ENCODE peak calls at places on chromosomes 1 and 21, in nine cellular contexts. One of them, this sample, is unnamed.
A peak's percentile ranks its signal among the peaks of the same experiment; 100 is the strongest.

GRCh38 chr1:234369784-234370183 is 3.5 kb upstream of the COA6 start:
- DNase-seq in OCI-LY7: no peak
- DNase-seq in HCT116: no peak
- DNase-seq in hepatocyte: no peak
- DNase-seq in GM23338: no peak
- DNase-seq in PC-3: peak; percentile 68
- DNase-seq in GM23248: peak; percentile 19
- DNase-seq in neural progenitor cell: no peak
- DNase-seq in SK-N-SH: no peak
- DNase-seq in this sample: no peak

GRCh38 chr1:193634470-193634869 is 448.1 kb upstream of the B3GALT2 start:
- DNase-seq in PC-3: no peak
- DNase-seq in OCI-LY7: no peak
- DNase-seq in HCT116: no peak
- DNase-seq in hepatocyte: no peak
- DNase-seq in GM23248: peak; percentile 2
- DNase-seq in GM23338: no peak
- DNase-seq in SK-N-SH: no peak
- DNase-seq in neural progenitor cell: no peak
- DNase-seq in this sample: no peak

GRCh38 chr1:58724483-58724882 is 24.6 kb upstream of the MYSM1 start:
- DNase-seq in hepatocyte: no peak
- DNase-seq in GM23248: no peak
- DNase-seq in GM23338: no peak
- DNase-seq in OCI-LY7: peak; percentile 74
- DNase-seq in HCT116: no peak
- DNase-seq in neural progenitor cell: no peak
- DNase-seq in SK-N-SH: no peak
- DNase-seq in PC-3: no peak
- DNase-seq in this sample: peak; percentile 30

GRCh38 chr1:201137579-201138310 is 10.8 kb upstream of the ASCL5 start:
- DNase-seq in neural progenitor cell: no peak
- DNase-seq in GM23248: peak; percentile 97
- DNase-seq in HCT116: no peak
- DNase-seq in SK-N-SH: no peak
- DNase-seq in OCI-LY7: no peak
- DNase-seq in GM23338: no peak
- DNase-seq in PC-3: peak; percentile 96
- DNase-seq in hepatocyte: peak; percentile 69
- DNase-seq in this sample: no peak

GRCh38 chr21:46183910-46184624 is at the start of gene SPATC1L:
- DNase-seq in neural progenitor cell: peak; percentile 86
- DNase-seq in OCI-LY7: peak; percentile 46
- DNase-seq in HCT116: no peak
- DNase-seq in GM23338: peak; percentile 76
- DNase-seq in SK-N-SH: peak; percentile 82
- DNase-seq in GM23248: peak; percentile 80
- DNase-seq in hepatocyte: peak; percentile 81
- DNase-seq in PC-3: peak; percentile 63
- DNase-seq in this sample: peak; percentile 73

GRCh38 chr1:37691497-37692077 is 729 bp upstream of the CDCA8 start:
- DNase-seq in GM23338: peak; percentile 41
- DNase-seq in GM23248: peak; percentile 86
- DNase-seq in SK-N-SH: peak; percentile 50
- DNase-seq in hepatocyte: peak; percentile 77
- DNase-seq in PC-3: peak; percentile 60
- DNase-seq in neural progenitor cell: peak; percentile 49
- DNase-seq in OCI-LY7: peak; percentile 39
- DNase-seq in HCT116: peak; percentile 10
- DNase-seq in this sample: peak; percentile 50

GRCh38 chr1:216600730-216601426 is 122.4 kb downstream of the ESRRG start:
- DNase-seq in PC-3: peak; percentile 82
- DNase-seq in HCT116: no peak
- DNase-seq in hepatocyte: peak; percentile 90
- DNase-seq in OCI-LY7: no peak
- DNase-seq in GM23248: peak; percentile 87
- DNase-seq in SK-N-SH: peak; percentile 88
- DNase-seq in GM23338: peak; percentile 89
- DNase-seq in neural progenitor cell: peak; percentile 85
- DNase-seq in this sample: peak; percentile 36

GRCh38 chr1:16055613-16056520 is 12.3 kb downstream of the CLCNKB start:
- DNase-seq in GM23248: peak; percentile 72
- DNase-seq in HCT116: peak; percentile 87
- DNase-seq in neural progenitor cell: peak; percentile 96
- DNase-seq in OCI-LY7: peak; percentile 83
- DNase-seq in GM23338: peak; percentile 96
- DNase-seq in hepatocyte: peak; percentile 96
- DNase-seq in SK-N-SH: peak; percentile 96
- DNase-seq in PC-3: peak; percentile 95
- DNase-seq in this sample: peak; percentile 86

GRCh38 chr1:67582625-67583461 is 102.2 kb upstream of the GADD45A start:
- DNase-seq in GM23248: no peak
- DNase-seq in neural progenitor cell: no peak
- DNase-seq in HCT116: no peak
- DNase-seq in GM23338: no peak
- DNase-seq in hepatocyte: no peak
- DNase-seq in SK-N-SH: no peak
- DNase-seq in PC-3: no peak
- DNase-seq in OCI-LY7: no peak
- DNase-seq in this sample: no peak

GRCh38 chr1:83998205-83998598 is 730 bp downstream of the TTLL7 start:
- DNase-seq in GM23338: no peak
- DNase-seq in GM23248: no peak
- DNase-seq in HCT116: no peak
- DNase-seq in SK-N-SH: no peak
- DNase-seq in OCI-LY7: no peak
- DNase-seq in neural progenitor cell: no peak
- DNase-seq in PC-3: no peak
- DNase-seq in hepatocyte: no peak
- DNase-seq in this sample: no peak

GRCh38 chr21:45283019-45283610 is 4.6 kb downstream of the POFUT2 start:
- DNase-seq in GM23248: no peak
- DNase-seq in HCT116: no peak
- DNase-seq in hepatocyte: no peak
- DNase-seq in SK-N-SH: no peak
- DNase-seq in OCI-LY7: no peak
- DNase-seq in neural progenitor cell: no peak
- DNase-seq in GM23338: no peak
- DNase-seq in PC-3: no peak
- DNase-seq in this sample: no peak

GRCh38 chr1:84719477-84720274 is 29.4 kb upstream of the SSX2IP start:
- DNase-seq in OCI-LY7: no peak
- DNase-seq in SK-N-SH: no peak
- DNase-seq in HCT116: no peak
- DNase-seq in hepatocyte: peak; percentile 29
- DNase-seq in GM23338: no peak
- DNase-seq in neural progenitor cell: no peak
- DNase-seq in PC-3: no peak
- DNase-seq in GM23248: peak; percentile 55
- DNase-seq in this sample: no peak

GRCh38 chr1:208059328-208060017 is 148.5 kb upstream of the CD34 start:
- DNase-seq in HCT116: no peak
- DNase-seq in hepatocyte: peak; percentile 58
- DNase-seq in GM23248: no peak
- DNase-seq in PC-3: no peak
- DNase-seq in OCI-LY7: no peak
- DNase-seq in SK-N-SH: peak; percentile 83
- DNase-seq in neural progenitor cell: no peak
- DNase-seq in GM23338: no peak
- DNase-seq in this sample: no peak

GRCh38 chr1:210645582-210646257 is 317.0 kb downstream of the HHAT start:
- DNase-seq in HCT116: no peak
- DNase-seq in hepatocyte: no peak
- DNase-seq in PC-3: no peak
- DNase-seq in GM23248: no peak
- DNase-seq in GM23338: no peak
- DNase-seq in SK-N-SH: no peak
- DNase-seq in neural progenitor cell: peak; percentile 31
- DNase-seq in OCI-LY7: no peak
- DNase-seq in this sample: peak; percentile 56

DNA sequence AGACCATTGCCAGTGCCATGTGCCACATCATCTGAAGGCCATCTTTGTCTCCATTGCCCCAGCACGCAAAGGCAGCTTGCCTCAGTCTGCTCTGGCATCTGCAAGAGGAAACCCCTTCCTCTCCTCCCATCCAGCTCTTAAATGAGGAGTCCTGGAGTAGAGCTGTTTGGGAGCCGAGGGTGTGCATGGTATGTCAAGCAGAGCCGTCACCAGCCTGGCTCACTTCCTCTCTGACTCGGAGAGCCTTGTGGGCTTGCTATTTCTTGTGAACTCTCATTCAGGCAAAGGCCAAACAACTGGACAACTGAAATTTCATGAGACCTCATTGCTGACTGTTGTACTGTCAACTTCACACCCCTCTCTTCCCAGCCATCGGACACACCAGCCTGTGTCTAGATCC is 143.9 kb downstream of the SIPA1L2 start:
- DNase-seq in GM23248: peak; percentile 48
- DNase-seq in HCT116: no peak
- DNase-seq in PC-3: peak; percentile 53
- DNase-seq in GM23338: no peak
- DNase-seq in hepatocyte: no peak
- DNase-seq in neural progenitor cell: no peak
- DNase-seq in SK-N-SH: no peak
- DNase-seq in OCI-LY7: peak; percentile 16
- DNase-seq in this sample: no peak
- H2AFZ ChIP-seq in GM23248: no peak overlapping the region
- H2AFZ ChIP-seq in HCT116: no peak overlapping the region
- H2AFZ ChIP-seq in PC-3: peak overlapping the region; percentile 7
- H2AFZ ChIP-seq in GM23338: no peak overlapping the region
- H2AFZ ChIP-seq in hepatocyte: no peak overlapping the region
- H2AFZ ChIP-seq in neural progenitor cell: no peak overlapping the region
- H2AFZ ChIP-seq in SK-N-SH: no peak overlapping the region
- H2AFZ ChIP-seq in OCI-LY7: no peak overlapping the region
- H2AFZ ChIP-seq in this sample: no peak overlapping the region

GRCh38 chr1:228723287-228723686 is 12.0 kb upstream of the RHOU start:
- DNase-seq in SK-N-SH: no peak
- DNase-seq in PC-3: no peak
- DNase-seq in OCI-LY7: no peak
- DNase-seq in HCT116: no peak
- DNase-seq in hepatocyte: no peak
- DNase-seq in neural progenitor cell: no peak
- DNase-seq in GM23338: peak; percentile 60
- DNase-seq in GM23248: no peak
- DNase-seq in this sample: no peak

GRCh38 chr1:228721407-228721806 is 13.9 kb upstream of the RHOU start:
- DNase-seq in SK-N-SH: no peak
- DNase-seq in neural progenitor cell: no peak
- DNase-seq in OCI-LY7: no peak
- DNase-seq in GM23248: no peak
- DNase-seq in hepatocyte: peak; percentile 61
- DNase-seq in HCT116: no peak
- DNase-seq in GM23338: no peak
- DNase-seq in PC-3: peak; percentile 52
- DNase-seq in this sample: no peak

GRCh38 chr1:228725178-228725577 is 10.1 kb upstream of the RHOU start:
- DNase-seq in SK-N-SH: no peak
- DNase-seq in GM23248: no peak
- DNase-seq in hepatocyte: no peak
- DNase-seq in OCI-LY7: no peak
- DNase-seq in PC-3: no peak
- DNase-seq in neural progenitor cell: no peak
- DNase-seq in HCT116: no peak
- DNase-seq in GM23338: no peak
- DNase-seq in this sample: no peak

GRCh38 chr1:228727682-228728171 is 7.6 kb upstream of the RHOU start:
- DNase-seq in PC-3: no peak
- DNase-seq in SK-N-SH: no peak
- DNase-seq in neural progenitor cell: no peak
- DNase-seq in GM23338: no peak
- DNase-seq in GM23248: no peak
- DNase-seq in hepatocyte: no peak
- DNase-seq in HCT116: no peak
- DNase-seq in OCI-LY7: no peak
- DNase-seq in this sample: no peak

GRCh38 chr1:228723921-228724320 is 11.4 kb upstream of the RHOU start:
- DNase-seq in OCI-LY7: no peak
- DNase-seq in PC-3: no peak
- DNase-seq in hepatocyte: no peak
- DNase-seq in GM23338: no peak
- DNase-seq in HCT116: no peak
- DNase-seq in SK-N-SH: no peak
- DNase-seq in GM23248: no peak
- DNase-seq in neural progenitor cell: no peak
- DNase-seq in this sample: no peak
- H3K4me3 ChIP-seq in OCI-LY7: no peak overlapping the region
- H3K4me3 ChIP-seq in PC-3: no peak overlapping the region
- H3K4me3 ChIP-seq in hepatocyte: no peak overlapping the region
- H3K4me3 ChIP-seq in GM23338: no peak overlapping the region
- H3K4me3 ChIP-seq in HCT116: no peak overlapping the region
- H3K4me3 ChIP-seq in SK-N-SH: no peak overlapping the region
- H3K4me3 ChIP-seq in GM23248: no peak overlapping the region
- H3K4me3 ChIP-seq in neural progenitor cell: no peak overlapping the region
- H3K4me3 ChIP-seq in this sample: no peak overlapping the region

DNA sequence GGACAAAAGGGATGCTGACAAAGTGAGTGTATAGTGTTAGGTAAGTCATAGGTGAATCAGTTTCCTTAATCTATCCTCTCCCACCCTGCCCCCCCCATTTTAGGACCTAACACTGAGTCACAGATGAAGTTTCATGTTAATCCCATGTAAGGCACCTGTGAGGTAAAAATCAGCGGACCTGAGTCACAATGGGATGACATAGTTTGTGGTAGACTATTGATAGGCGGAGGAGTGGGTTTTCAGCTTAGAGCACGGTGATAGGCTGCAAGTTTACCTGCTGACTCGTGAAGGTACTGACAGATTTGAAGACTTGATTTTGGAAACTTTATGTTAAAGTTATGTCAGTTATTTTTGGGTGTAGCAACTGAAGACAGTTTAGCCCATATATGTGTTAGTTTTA is 1.7 kb downstream of the TOR1AIP1 start:
- DNase-seq in GM23248: peak; percentile 33
- DNase-seq in PC-3: peak; percentile 78
- DNase-seq in OCI-LY7: peak; percentile 60
- DNase-seq in neural progenitor cell: peak; percentile 37
- DNase-seq in hepatocyte: peak; percentile 66
- DNase-seq in GM23338: peak; percentile 80
- DNase-seq in HCT116: no peak
- DNase-seq in SK-N-SH: no peak
- DNase-seq in this sample: peak; percentile 59
- TF ChIP-seq EZH2phosphoT487 in GM23248: no peak
- TF ChIP-seq EZH2phosphoT487 in PC-3: no peak
- TF ChIP-seq EZH2phosphoT487 in OCI-LY7: no peak
- TF ChIP-seq EZH2phosphoT487 in neural progenitor cell: no peak
- TF ChIP-seq EZH2phosphoT487 in hepatocyte: no peak
- TF ChIP-seq EZH2phosphoT487 in GM23338: no peak
- TF ChIP-seq EZH2phosphoT487 in HCT116: no peak
- TF ChIP-seq EZH2phosphoT487 in SK-N-SH: no peak
- TF ChIP-seq EZH2phosphoT487 in this sample: no peak

DNA sequence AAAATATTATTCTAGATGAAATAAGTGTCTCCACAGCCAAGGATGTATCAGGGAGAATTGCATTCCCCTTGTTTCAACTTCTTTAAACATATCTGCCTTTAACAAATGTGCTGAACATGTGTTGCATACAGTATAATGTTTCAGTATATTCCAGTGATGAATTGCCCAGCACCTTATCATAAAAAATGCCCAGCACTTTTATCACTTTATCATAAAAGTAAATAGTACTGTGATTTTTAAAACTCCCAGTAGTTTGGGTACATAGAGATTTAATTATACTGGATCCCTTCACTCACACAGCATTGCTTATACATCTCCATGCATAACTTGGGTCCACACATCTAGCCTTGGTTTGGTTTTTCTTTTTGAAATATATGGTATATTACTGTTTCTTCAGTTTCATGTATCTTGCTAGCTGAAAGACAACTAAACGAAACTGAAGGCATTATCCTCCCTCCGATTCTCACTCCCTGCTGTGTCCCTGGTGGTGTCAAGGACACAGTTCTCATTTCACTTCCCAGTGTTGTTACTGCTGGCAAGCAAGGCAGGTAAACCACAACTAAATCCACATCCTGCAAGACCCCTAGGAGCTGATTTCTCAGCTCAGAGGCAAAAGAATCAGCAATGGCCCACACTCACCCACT is 118.2 kb upstream of the SLC44A3 start:
- DNase-seq in GM23338: no peak
- DNase-seq in HCT116: no peak
- DNase-seq in hepatocyte: no peak
- DNase-seq in neural progenitor cell: no peak
- DNase-seq in OCI-LY7: no peak
- DNase-seq in PC-3: no peak
- DNase-seq in SK-N-SH: no peak
- DNase-seq in GM23248: no peak
- DNase-seq in this sample: no peak
- H2AFZ ChIP-seq in GM23338: no peak overlapping the region
- H2AFZ ChIP-seq in HCT116: no peak overlapping the region
- H2AFZ ChIP-seq in hepatocyte: no peak overlapping the region
- H2AFZ ChIP-seq in neural progenitor cell: no peak overlapping the region
- H2AFZ ChIP-seq in OCI-LY7: no peak overlapping the region
- H2AFZ ChIP-seq in PC-3: no peak overlapping the region
- H2AFZ ChIP-seq in SK-N-SH: no peak overlapping the region
- H2AFZ ChIP-seq in GM23248: no peak overlapping the region
- H2AFZ ChIP-seq in this sample: no peak overlapping the region